ENCODE peak calls at places on chromosomes 4 and X, in seven cellular contexts. G is H9; O is IMR-90; T is naive thymus-derived CD4-positive, alpha-beta T cell; B is cardiac muscle cell; R is heart left ventricle; U is RWPE1. I is an unnamed sample.

GRCh38 chrX:826026-826425 is 195.4 kb downstream of the SHOX start:
- DNase-seq in B (no peak), G (no peak), U (no peak), O (no peak), T (no peak), R (no peak), I (no peak)

GRCh38 chr4:148284526-148285193 is 157.6 kb downstream of the NR3C2 start:
- DNase-seq in G (no peak), B (no peak), O (no peak), T (no peak), R (no peak), U (no peak), I (no peak)

GRCh38 chr4:109990307-109991257 is 77.9 kb downstream of the EGF start:
- DNase-seq in U (no peak), B (no peak), T (no peak), R (no peak), G (no peak), O (no peak), I (no peak)

GRCh38 chr4:89404530-89404929 is 96.9 kb upstream of the GPRIN3 start:
- DNase-seq in T (no peak), R (no peak), O (no peak), U (no peak), G (no peak), B (no peak), I (no peak)

GRCh38 chr4:99617374-99617773 is 40.3 kb downstream of the C4orf54 start:
- DNase-seq in R (no peak), T (no peak), U (peak), O (no peak), B (no peak), G (no peak), I (no peak)

GRCh38 chr4:7103599-7104365 is 35.9 kb upstream of the GRPEL1 start:
- DNase-seq in U (peak), T (no peak), B (no peak), G (no peak), O (peak), R (peak), I (peak)

GRCh38 chr4:168766537-168767316 is 243.3 kb downstream of the CBR4 start:
- DNase-seq in U (no peak), O (peak), G (no peak), B (peak), R (no peak), T (no peak), I (no peak)

GRCh38 chrX:2188840-2189239 is 311.9 kb downstream of the DHRSX start:
- DNase-seq in O (no peak), U (no peak), T (no peak), G (no peak), R (no peak), B (no peak), I (no peak)

GRCh38 chr4:41443340-41444079 is 94.4 kb upstream of the LIMCH1 start:
- DNase-seq in U (no peak), R (no peak), T (no peak), O (no peak), G (no peak), B (no peak), I (no peak)

GRCh38 chrX:77442728-77443127 is 4.5 kb upstream of the FGF16 start:
- DNase-seq in B (peak), O (peak), U (peak), R (no peak), T (no peak), G (no peak), I (no peak)

GRCh38 chr4:48509543-48509942 is 19.5 kb downstream of the ZAR1 start:
- DNase-seq in R (no peak), G (no peak), O (peak), T (no peak), U (no peak), B (no peak), I (no peak)

GRCh38 chr4:149605601-149606378 is 209.9 kb downstream of the IQCM start:
- DNase-seq in R (no peak), O (peak), B (no peak), G (no peak), T (no peak), U (peak), I (no peak)

GRCh38 chrX:44003975-44004374 is 30.8 kb upstream of the NDP start:
- DNase-seq in O (peak), U (no peak), T (no peak), G (no peak), R (no peak), B (peak), I (no peak)

GRCh38 chr4:73189274-73189810 is 69.3 kb downstream of the ANKRD17 start:
- DNase-seq in G (no peak), U (no peak), O (peak), T (no peak), R (no peak), B (no peak), I (no peak)

GRCh38 chrX:29143356-29143755 is 556.1 kb downstream of the IL1RAPL1 start:
- DNase-seq in B (peak), R (no peak), O (peak), U (no peak), G (no peak), T (no peak), I (no peak)

GRCh38 chrX:54811301-54811885 is 3.8 kb downstream of the MAGED2 start:
- DNase-seq in T (no peak), R (no peak), U (no peak), O (no peak), B (no peak), G (no peak), I (no peak)
- H3K27ac ChIP-seq in T (no peak), R (no peak), U (no peak), O (no peak), B (no peak), G (no peak), I (no peak)

DNA sequence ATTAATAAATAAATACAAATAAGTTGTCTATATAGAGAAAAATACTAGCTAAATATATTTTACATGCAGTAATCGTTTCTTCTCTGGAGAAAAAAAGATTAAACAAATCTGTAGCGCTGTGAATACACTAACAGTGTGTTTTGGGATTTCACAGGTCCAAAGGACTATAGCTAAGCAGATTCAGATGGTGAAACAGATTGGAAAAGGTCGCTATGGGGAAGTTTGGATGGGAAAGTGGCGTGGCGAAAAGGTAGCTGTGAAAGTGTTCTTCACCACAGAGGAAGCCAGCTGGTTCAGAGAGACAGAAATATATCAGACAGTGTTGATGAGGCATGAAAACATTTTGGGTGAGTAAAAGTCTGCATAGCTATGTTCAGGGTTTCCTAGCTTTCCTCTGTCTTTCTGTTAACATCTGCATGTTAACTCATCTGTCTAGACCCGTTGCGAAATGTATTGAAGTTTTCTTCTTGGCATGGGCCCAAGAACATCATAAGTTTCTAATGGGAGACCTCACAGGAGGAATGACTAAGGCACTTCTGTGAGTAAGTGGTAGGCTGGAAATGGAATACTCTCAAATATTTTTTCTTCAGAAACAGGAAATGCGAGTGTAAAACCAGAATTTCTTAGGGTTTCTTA is 372.1 kb downstream of the BMPR1B start:
- DNase-seq in O (peak), R (no peak), T (no peak), B (peak), G (no peak), U (peak), I (no peak)
- H3K27ac ChIP-seq in O (no peak), R (peak), T (no peak), B (no peak), G (no peak), U (no peak), I (no peak)

DNA sequence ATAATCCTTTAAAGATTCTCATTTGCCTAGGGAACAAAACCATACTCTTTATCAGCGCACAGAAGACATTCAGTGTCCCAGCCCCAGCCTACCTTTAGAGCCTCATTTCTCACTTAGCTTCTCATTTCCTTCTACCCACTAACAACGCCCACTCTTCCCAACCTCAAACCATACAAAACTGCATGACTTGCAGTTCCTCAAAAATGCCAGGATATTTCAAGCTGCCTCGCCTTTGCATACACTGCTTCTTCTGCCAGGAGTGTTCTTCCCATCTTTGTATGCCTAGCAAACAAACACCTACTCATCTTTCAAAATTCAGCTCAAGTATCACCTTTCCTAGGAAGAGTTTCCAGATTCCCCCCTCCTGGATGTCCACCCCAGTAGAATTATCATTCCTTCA is 129.9 kb upstream of the ADGRL3 start:
- DNase-seq in G (no peak), R (no peak), U (no peak), T (no peak), B (no peak), O (no peak), I (no peak)
- H3K27ac ChIP-seq in G (no peak), R (no peak), U (no peak), T (no peak), B (no peak), O (no peak), I (no peak)

GRCh38 chr4:26589699-26590098 is 5.8 kb downstream of the TBC1D19 start:
- DNase-seq in O (no peak), B (no peak), R (no peak), T (no peak), U (no peak), G (no peak), I (no peak)

GRCh38 chr4:26579169-26579568 is 4.7 kb upstream of the TBC1D19 start:
- DNase-seq in R (no peak), B (no peak), U (no peak), O (no peak), T (no peak), G (no peak), I (no peak)

GRCh38 chr4:26583865-26584652 is at the start of gene TBC1D19:
- DNase-seq in T (peak), B (peak), R (peak), U (peak), G (peak), O (peak), I (peak)

GRCh38 chr4:26583538-26583864 is 383 bp upstream of the TBC1D19 start:
- DNase-seq in R (no peak), T (no peak), O (no peak), U (peak), B (no peak), G (no peak), I (no peak)

GRCh38 chr4:26584725-26585124 is 841 bp downstream of the TBC1D19 start:
- DNase-seq in T (no peak), U (no peak), O (no peak), R (no peak), B (no peak), G (no peak), I (no peak)
- H3K27ac ChIP-seq in T (peak), U (no peak), O (peak), R (no peak), B (no peak), G (no peak), I (no peak)

GRCh38 chr4:1038948-1039492 is 27.6 kb downstream of the FGFRL1 start:
- DNase-seq in B (no peak), U (no peak), R (no peak), O (no peak), G (no peak), T (no peak), I (no peak)

GRCh38 chr4:1041936-1042330 is 30.5 kb downstream of the FGFRL1 start:
- DNase-seq in T (no peak), R (peak), O (no peak), U (no peak), G (no peak), B (no peak), I (no peak)

GRCh38 chr4:1041147-1041935 is 29.9 kb downstream of the FGFRL1 start:
- DNase-seq in U (no peak), B (peak), R (peak), T (no peak), O (peak), G (no peak), I (no peak)

GRCh38 chr4:1039493-1040343 is 28.3 kb downstream of the FGFRL1 start:
- DNase-seq in B (peak), G (no peak), U (no peak), O (peak), R (no peak), T (no peak), I (no peak)

DNA sequence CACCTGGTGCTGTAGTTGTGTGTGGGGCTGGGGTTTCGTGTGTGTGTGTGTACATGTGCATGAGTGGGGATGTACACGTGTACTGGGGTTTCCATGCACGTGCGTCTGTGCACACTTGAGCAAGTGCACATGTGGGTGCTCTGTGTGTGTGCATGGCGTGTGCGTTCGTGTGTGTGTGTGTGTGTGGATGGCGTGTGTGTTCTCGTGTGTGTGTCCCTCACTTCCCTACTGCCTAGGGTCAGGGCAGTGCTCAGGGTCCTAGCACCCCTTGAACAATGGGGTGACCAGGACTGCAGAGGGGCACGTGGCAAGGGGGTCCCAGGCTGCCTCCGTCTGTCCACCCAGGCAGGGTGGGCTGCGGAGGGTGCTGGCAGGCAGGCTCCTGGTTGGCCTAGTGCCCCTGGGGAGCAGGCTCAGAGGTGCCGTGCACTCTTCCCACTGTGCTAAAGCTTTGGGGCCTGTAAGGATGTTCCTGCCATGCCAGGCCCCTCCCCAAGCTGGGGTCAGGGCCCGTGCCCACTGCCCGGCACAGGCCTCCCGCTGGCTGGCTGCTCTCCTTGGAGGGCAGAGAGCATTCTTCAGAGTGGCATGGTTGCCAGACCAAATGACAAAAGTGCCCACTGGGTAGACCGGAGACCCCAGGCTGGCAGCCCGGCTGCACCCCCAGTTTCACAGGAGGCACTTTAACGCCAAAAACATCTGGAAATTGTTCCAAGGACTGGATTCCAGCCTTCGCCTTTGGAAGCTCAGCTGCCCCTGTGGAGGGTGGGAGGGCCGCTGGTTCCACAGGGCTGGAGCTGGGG is 29.1 kb downstream of the FGFRL1 start:
- DNase-seq in G (no peak), O (no peak), B (no peak), U (no peak), R (peak), T (no peak), I (no peak)
- H3K27ac ChIP-seq in G (no peak), O (no peak), B (no peak), U (peak), R (no peak), T (no peak), I (no peak)

GRCh38 chr4:77777135-77777777 is 41.9 kb downstream of the CNOT6L start:
- DNase-seq in T (no peak), R (no peak), G (no peak), U (no peak), O (peak), B (peak), I (no peak)
- H3K27ac ChIP-seq in T (no peak), R (no peak), G (no peak), U (no peak), O (no peak), B (no peak), I (no peak)

GRCh38 chrX:153474718-153475117 is 4.3 kb upstream of the HAUS7 start:
- DNase-seq in U (peak), G (no peak), B (peak), T (peak), R (peak), O (peak), I (no peak)
- H3K27ac ChIP-seq in U (peak), G (no peak), B (no peak), T (peak), R (peak), O (peak), I (no peak)

I was measured in dorsolateral prefrontal cortex.